ENCODE peak calls at places on chromosomes 5 and 9, in nine cellular contexts. U is GM23248; H is Peyer's patch; G is CD8-positive, alpha-beta T cell; M is BJ; Y is DND-41; O is tibial artery; D is small intestine; N is mucosa of descending colon. K is an unnamed sample.

GRCh38 chr5:56632199-56632598 is 183.2 kb upstream of the MAP3K1 start:
- DNase-seq in Y (no peak), D (no peak), N (no peak), M (no peak), G (no peak), O (no peak), H (no peak), U (no peak), K (no peak)

GRCh38 chr5:96396878-96397277 is 36.2 kb downstream of the PCSK1 start:
- DNase-seq in G (no peak), N (no peak), Y (no peak), H (no peak), O (no peak), M (no peak), U (no peak), D (no peak), K (no peak)

GRCh38 chr5:135391123-135391868 is 7.7 kb downstream of the MACROH2A1 start:
- DNase-seq in H (no peak), O (no peak), D (no peak), Y (no peak), G (no peak), U (peak; percentile 90), M (peak; percentile 70), N (no peak), K (peak; percentile 96)

GRCh38 chr9:94821098-94821930 is 94.8 kb downstream of the AOPEP start:
- DNase-seq in H (no peak), U (no peak), M (no peak), O (no peak), N (no peak), G (no peak), Y (no peak), D (no peak), K (no peak)

GRCh38 chr5:10300246-10300645 is 7.5 kb downstream of the CMBL start:
- DNase-seq in D (peak; percentile 85), M (no peak), G (no peak), U (no peak), H (no peak), O (no peak), Y (no peak), N (no peak), K (no peak)

GRCh38 chr9:81595887-81596558 is 93.3 kb downstream of the TLE1 start:
- DNase-seq in G (no peak), U (no peak), M (no peak), Y (no peak), D (no peak), N (no peak), O (no peak), H (no peak), K (peak; percentile 59)

GRCh38 chr5:157965040-157965439 is 106.1 kb upstream of the CLINT1 start:
- DNase-seq in Y (no peak), U (no peak), D (no peak), N (no peak), G (no peak), O (no peak), H (no peak), M (no peak), K (no peak)

GRCh38 chr9:124271660-124272059 is 13.9 kb downstream of the NEK6 start:
- DNase-seq in M (no peak), Y (no peak), H (peak; percentile 70), D (peak; percentile 67), G (no peak), O (peak; percentile 74), N (peak; percentile 77), U (no peak), K (no peak)

GRCh38 chr5:132065351-132065937 is 5.0 kb downstream of the IL3 start:
- DNase-seq in H (peak; percentile 57), D (peak; percentile 37), O (no peak), N (no peak), Y (peak; percentile 40), M (no peak), G (peak; percentile 62), U (peak; percentile 81), K (peak; percentile 69)

GRCh38 chr9:33459115-33459514 is 11.7 kb upstream of the AQP3 start:
- DNase-seq in G (no peak), O (no peak), U (no peak), H (no peak), D (no peak), N (no peak), M (no peak), Y (no peak), K (no peak)

GRCh38 chr5:139696167-139696893 is 48.2 kb downstream of the CXXC5 start:
- DNase-seq in H (no peak), G (no peak), Y (no peak), O (no peak), N (no peak), D (no peak), U (peak; percentile 48), M (no peak), K (no peak)
- H3K4me3 ChIP-seq in H (no peak overlapping the region), G (no peak overlapping the region), Y (no peak overlapping the region), O (peak overlapping the region; percentile 62), N (no peak overlapping the region), D (no peak overlapping the region), U (peak overlapping the region; percentile 62), M (peak overlapping the region; percentile 45), K (no peak overlapping the region)

DNA sequence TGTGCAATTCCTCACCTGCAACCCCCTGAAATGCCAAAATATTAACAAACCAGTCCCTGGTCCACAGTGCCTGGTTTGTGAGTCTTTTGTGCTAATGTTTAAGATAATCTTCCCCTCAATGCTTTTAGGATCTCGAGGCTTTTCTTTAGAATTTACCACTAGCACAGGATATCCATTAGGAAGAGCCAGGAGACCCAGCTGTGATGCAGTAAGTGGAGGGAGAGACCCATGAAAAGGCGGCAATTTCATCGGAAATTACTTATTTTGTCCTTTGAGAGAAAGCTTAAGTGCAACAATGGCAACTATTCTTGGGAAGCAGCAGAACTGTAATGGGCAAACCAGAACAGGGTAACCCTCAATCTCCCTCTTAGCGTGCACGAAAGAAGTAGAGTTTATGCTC is 36.7 kb downstream of the PWWP2A start:
- DNase-seq in M (no peak), U (no peak), O (no peak), Y (no peak), N (no peak), D (no peak), H (no peak), G (no peak), K (no peak)
- H3K4me3 ChIP-seq in M (no peak overlapping the region), U (peak overlapping the region; percentile 53), O (no peak overlapping the region), Y (no peak overlapping the region), N (no peak overlapping the region), D (no peak overlapping the region), H (no peak overlapping the region), G (no peak overlapping the region), K (no peak overlapping the region)

DNA sequence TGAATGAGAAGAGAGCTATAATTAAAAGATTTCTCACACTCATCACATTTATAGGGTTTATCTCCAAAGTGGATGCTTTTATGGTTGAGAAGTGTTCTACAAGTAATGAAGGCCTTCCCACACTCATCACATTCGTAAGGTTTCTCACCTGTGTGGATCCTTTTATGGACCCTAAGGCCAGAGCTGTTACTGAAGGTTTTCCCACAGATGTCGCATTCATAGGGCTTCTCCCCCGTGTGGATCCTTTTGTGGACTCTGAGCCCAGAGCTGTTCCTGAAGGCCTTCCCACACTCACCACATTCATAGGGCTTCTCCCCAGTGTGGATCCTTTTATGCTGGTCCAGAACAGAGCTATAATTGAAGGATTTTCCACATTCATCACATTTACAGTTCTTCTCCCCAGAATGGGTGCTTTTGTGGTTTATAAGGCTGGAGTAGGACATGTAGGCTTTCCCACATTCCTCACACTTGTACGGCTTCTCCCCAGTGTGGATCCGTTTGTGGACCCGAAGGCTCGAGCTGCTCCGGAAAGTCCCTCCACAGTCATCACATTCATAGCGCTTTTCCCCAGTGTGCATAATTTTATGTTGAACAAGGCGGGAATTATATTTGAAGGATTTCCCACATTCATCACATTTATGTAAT is 10.5 kb downstream of the ZFP62 start:
- DNase-seq in G (no peak), N (no peak), O (no peak), Y (no peak), D (no peak), M (no peak), U (no peak), H (no peak), K (no peak)
- H3K4me3 ChIP-seq in G (no peak overlapping the region), N (no peak overlapping the region), O (no peak overlapping the region), Y (no peak overlapping the region), D (no peak overlapping the region), M (no peak overlapping the region), U (no peak overlapping the region), H (no peak overlapping the region), K (no peak overlapping the region)

DNA sequence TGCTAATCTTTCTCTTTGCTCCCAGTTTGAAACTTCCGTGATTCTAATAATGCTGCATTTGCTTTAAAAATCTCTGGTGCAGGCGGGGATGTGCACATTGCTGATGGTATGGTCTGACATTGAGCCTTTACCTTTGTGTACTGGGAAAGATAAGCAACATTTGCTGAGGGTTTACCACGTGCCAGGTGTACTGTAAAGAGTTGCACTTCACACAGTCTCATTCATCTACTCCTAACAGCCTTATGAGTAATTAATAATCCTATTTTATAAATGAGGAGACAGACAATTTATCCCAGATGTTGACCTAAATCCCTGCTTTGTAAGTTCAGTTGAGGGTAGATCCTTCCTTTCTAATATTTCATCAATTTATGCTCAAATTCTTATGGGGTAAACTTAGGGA is 726 bp upstream of the ADGRV1 start:
- DNase-seq in O (no peak), D (peak; percentile 19), Y (no peak), N (no peak), U (no peak), G (no peak), H (no peak), M (no peak), K (no peak)
- H3K4me3 ChIP-seq in O (no peak overlapping the region), D (no peak overlapping the region), Y (no peak overlapping the region), N (no peak overlapping the region), U (peak overlapping the region; percentile 38), G (no peak overlapping the region), H (peak overlapping the region; percentile 34), M (no peak overlapping the region), K (peak overlapping the region; percentile 42)

GRCh38 chr9:132879443-132880310 is 979 bp downstream of the SPACA9 start:
- DNase-seq in D (no peak), O (no peak), G (no peak), M (no peak), Y (no peak), H (no peak), U (peak; percentile 12), N (no peak), K (no peak)

GRCh38 chr9:132876849-132877248 is 1.2 kb downstream of the AK8 start:
- DNase-seq in U (no peak), Y (no peak), D (no peak), H (no peak), O (no peak), M (no peak), G (no peak), N (no peak), K (no peak)

GRCh38 chr9:132878695-132879064 is at the start of gene SPACA9:
- DNase-seq in M (no peak), N (peak; percentile 76), D (peak; percentile 33), O (peak; percentile 85), U (peak; percentile 87), G (no peak), Y (peak; percentile 45), H (peak; percentile 77), K (peak; percentile 53)

GRCh38 chr9:132877818-132878694 is at the start of gene AK8:
- DNase-seq in H (peak; percentile 84), G (peak; percentile 87), Y (peak; percentile 76), U (peak; percentile 90), O (peak; percentile 78), N (peak; percentile 76), D (peak; percentile 50), M (no peak), K (peak; percentile 73)

GRCh38 chr9:132877447-132877817 is 652 bp downstream of the AK8 start:
- DNase-seq in H (no peak), D (no peak), G (no peak), M (no peak), U (no peak), Y (no peak), O (no peak), N (no peak), K (no peak)
- H3K4me3 ChIP-seq in H (peak overlapping the region; percentile 85), D (no peak overlapping the region), G (peak overlapping the region; percentile 96), M (peak overlapping the region; percentile 95), U (peak overlapping the region; percentile 97), Y (no peak overlapping the region), O (peak overlapping the region; percentile 63), N (no peak overlapping the region), K (peak overlapping the region; percentile 99)

GRCh38 chr9:134329576-134329855 is 3.3 kb downstream of the RXRA start:
- DNase-seq in M (no peak), U (peak; percentile 37), G (no peak), O (no peak), H (no peak), D (no peak), N (peak; percentile 57), Y (no peak), K (no peak)
- H3K4me3 ChIP-seq in M (peak overlapping the region; percentile 20), U (peak overlapping the region; percentile 85), G (no peak overlapping the region), O (peak overlapping the region; percentile 89), H (peak overlapping the region; percentile 73), D (no peak overlapping the region), N (no peak overlapping the region), Y (no peak overlapping the region), K (no peak overlapping the region)

K was measured in astrocyte of the spinal cord.